ENCODE peak calls at places on chromosome 16, in four cellular contexts. W is HL-60, Y is NCI-H1105, A is omental fat pad. R is an unnamed sample.

GRCh38 chr16:19746561-19746960 is 28.5 kb downstream of the IQCK start:
- DNase-seq in W (no peak), Y (no peak), A (no peak), R (no peak)

GRCh38 chr16:77457046-77457445 is 22.2 kb upstream of the ADAMTS18 start:
- DNase-seq in A (no peak), W (no peak), Y (no peak), R (no peak)

GRCh38 chr16:11356573-11357331 is 11.5 kb downstream of the RMI2 start:
- DNase-seq in A (no peak), Y (peak), W (peak), R (no peak)

GRCh38 chr16:30647274-30647571 is 3.5 kb upstream of the PRR14 start:
- DNase-seq in Y (no peak), A (no peak), W (no peak), R (no peak)

GRCh38 chr16:88634141-88634993 is 4.0 kb upstream of the IL17C start:
- DNase-seq in W (peak), Y (no peak), A (no peak), R (no peak)

GRCh38 chr16:85243312-85243711 is 131.0 kb upstream of the CIBAR2 start:
- DNase-seq in Y (no peak), A (no peak), W (no peak), R (no peak)

GRCh38 chr16:89193576-89194293 is 6.6 kb downstream of the SLC22A31 start:
- DNase-seq in Y (no peak), W (no peak), A (no peak), R (no peak)

GRCh38 chr16:4408323-4408690 is 8.1 kb downstream of the CORO7 start:
- DNase-seq in Y (no peak), W (no peak), A (no peak), R (no peak)

GRCh38 chr16:24858219-24859041 is 12.7 kb downstream of the SLC5A11 start:
- DNase-seq in A (no peak), W (peak), Y (no peak), R (no peak)

GRCh38 chr16:3564889-3565141 is 12.4 kb downstream of the NLRC3 start:
- DNase-seq in A (no peak), Y (no peak), W (no peak), R (no peak)

R was measured in NCI-H2029 treated with DMSO at 0.1 percent for 48 hours.